ENCODE peak calls at places on chromosomes 1 and 21, in four cellular contexts. C is upper lobe of right lung; X is stimulated activated CD4-positive, alpha-beta T cell treated with anti-CD3 and anti-CD28 coated beads, Interleukin-1b, Interleukin-23, amount 100 ng/mL, for 1 hour; M is ELF-1. V is an unnamed sample.

GRCh38 chr1:205492201-205492667 is 12.2 kb upstream of the CDK18 start:
- DNase-seq in X (no peak), C (no peak), M (no peak), V (no peak)

GRCh38 chr21:41048636-41049035 is 119.3 kb upstream of the BACE2 start:
- DNase-seq in C (no peak), X (no peak), M (no peak), V (no peak)

GRCh38 chr21:26801524-26801923 is 43.7 kb downstream of the ADAMTS1 start:
- DNase-seq in C (no peak), X (no peak), M (no peak), V (peak; percentile 47)

GRCh38 chr1:57270926-57271698 is 152.7 kb downstream of the DAB1 start:
- DNase-seq in M (peak; percentile 56), C (no peak), X (no peak), V (no peak)

GRCh38 chr1:25568090-25568833 is 24.9 kb downstream of the LDLRAP1 start:
- DNase-seq in M (peak; percentile 95), X (no peak), C (no peak), V (peak; percentile 64)

GRCh38 chr1:105072850-105073249 is 1323.2 kb downstream of the AMY1C start:
- DNase-seq in X (no peak), C (peak; percentile 11), M (no peak), V (no peak)

GRCh38 chr1:181898773-181899172 is 162.7 kb downstream of the ZNF648 start:
- DNase-seq in X (no peak), M (no peak), C (no peak), V (no peak)

GRCh38 chr1:118298397-118298796 is 113.4 kb upstream of the SPAG17 start:
- DNase-seq in C (no peak), M (no peak), X (no peak), V (no peak)

GRCh38 chr1:62437273-62437945 is 560 bp downstream of the USP1 start:
- DNase-seq in M (no peak), C (no peak), X (no peak), V (peak; percentile 48)

GRCh38 chr1:156086256-156086662 is 4.0 kb upstream of the MEX3A start:
- DNase-seq in M (peak; percentile 89), X (no peak), C (no peak), V (peak; percentile 73)

GRCh38 chr1:235838021-235838420 is 28.7 kb downstream of the LYST start:
- DNase-seq in M (no peak), C (no peak), X (no peak), V (no peak)

GRCh38 chr1:144551107-144551542 is 41.6 kb upstream of the PPIAL4F start:
- DNase-seq in X (no peak), M (no peak), C (no peak), V (peak; percentile 5)

GRCh38 chr1:81703736-81704463 is 96.8 kb upstream of the ADGRL2 start:
- DNase-seq in C (no peak), M (peak; percentile 90), X (no peak), V (no peak)

GRCh38 chr1:59971464-59971911 is 44.9 kb upstream of the CYP2J2 start:
- DNase-seq in M (peak; percentile 79), C (peak; percentile 80), X (peak; percentile 18), V (peak; percentile 84)

GRCh38 chr1:231584117-231584516 is 42.5 kb upstream of the DISC1 start:
- DNase-seq in C (no peak), M (no peak), X (no peak), V (peak; percentile 57)

GRCh38 chr1:9436258-9436657 is 103.0 kb upstream of the SLC25A33 start:
- DNase-seq in C (no peak), X (no peak), M (no peak), V (peak; percentile 49)

GRCh38 chr1:204621391-204621790 is 64.1 kb downstream of the LRRN2 start:
- DNase-seq in M (no peak), C (no peak), X (no peak), V (no peak)

GRCh38 chr1:18883636-18884418 is 18.5 kb downstream of the ALDH4A1 start:
- DNase-seq in M (peak; percentile 86), X (peak; percentile 76), C (peak; percentile 84), V (peak; percentile 83)

V was measured in hepatocyte.